ENCODE peak calls at places on chromosome 11, in ten cellular contexts. A is midbrain; Y is germinal center; J is hypothalamus; F is body of pancreas; B is Caki2; X is stimulated activated CD4-positive, alpha-beta T cell treated with anti-CD3 and anti-CD28 coated beads, Interleukin-1b, Interleukin-23, amount 100 ng/mL, for 4 hours; W is Kasumi-1; R is fibroblast of the conjunctiva; O is activated CD4-positive, alpha-beta T cell treated with anti-CD3 and anti-CD28 coated beads for 4 hours. P is an unnamed sample.

GRCh38 chr11:2409026-2409553 is 8.5 kb downstream of the TSSC4 start:
- DNase-seq in A (no peak), Y (no peak), J (no peak), F (no peak), B (no peak), X (no peak), W (no peak), R (no peak), O (no peak), P (no peak)

GRCh38 chr11:74559110-74559933 is 33.1 kb upstream of the POLD3 start:
- DNase-seq in A (no peak), Y (no peak), J (no peak), F (no peak), B (no peak), X (no peak), W (no peak), R (no peak), O (no peak), P (no peak)

GRCh38 chr11:102534261-102534872 is 3.8 kb upstream of the MMP7 start:
- DNase-seq in A (no peak), Y (peak), J (no peak), F (no peak), B (peak), X (no peak), W (peak), R (no peak), O (no peak), P (no peak)

GRCh38 chr11:102566112-102566511 is 35.6 kb upstream of the MMP7 start:
- DNase-seq in A (no peak), Y (no peak), J (no peak), F (no peak), B (no peak), X (no peak), W (no peak), R (no peak), O (no peak), P (no peak)

GRCh38 chr11:22472306-22472705 is 134.1 kb downstream of the SLC17A6 start:
- DNase-seq in A (no peak), Y (no peak), J (no peak), F (no peak), B (no peak), X (no peak), W (no peak), R (no peak), O (no peak), P (no peak)

GRCh38 chr11:10899542-10899830 is 41.6 kb upstream of the ZBED5 start:
- DNase-seq in A (no peak), Y (no peak), J (no peak), F (no peak), B (no peak), X (no peak), W (no peak), R (no peak), O (no peak), P (no peak)

GRCh38 chr11:107705027-107705426 is 6.8 kb downstream of the SLN start:
- DNase-seq in A (no peak), Y (no peak), J (no peak), F (no peak), B (peak), X (no peak), W (no peak), R (peak), O (no peak), P (no peak)

GRCh38 chr11:82045748-82046457 is 687.8 kb downstream of the FAM181B start:
- DNase-seq in A (no peak), Y (no peak), J (no peak), F (no peak), B (no peak), X (no peak), W (no peak), R (no peak), O (no peak), P (no peak)

GRCh38 chr11:68012843-68013610 is 2.9 kb downstream of the ALDH3B1 start:
- DNase-seq in A (peak), Y (no peak), J (peak), F (no peak), B (peak), X (no peak), W (no peak), R (peak), O (no peak), P (no peak)

GRCh38 chr11:69563306-69563705 is 77.7 kb upstream of the CCND1 start:
- DNase-seq in A (no peak), Y (no peak), J (no peak), F (no peak), B (no peak), X (no peak), W (no peak), R (no peak), O (no peak), P (no peak)

GRCh38 chr11:23288001-23288783 is 427.9 kb upstream of the CCDC179 start:
- DNase-seq in A (no peak), Y (no peak), J (no peak), F (no peak), B (peak), X (no peak), W (no peak), R (peak), O (no peak), P (no peak)

GRCh38 chr11:6474806-6475500 is 1.2 kb upstream of the TRIM3 start:
- DNase-seq in A (no peak), Y (no peak), J (no peak), F (no peak), B (no peak), X (no peak), W (no peak), R (no peak), O (no peak), P (no peak)

P was measured in T-helper 22 cell.